ENCODE peak calls at places on chromosomes 5 and 9, in five cellular contexts. B is AG10803, R is A549, O is posterior vena cava, Y is EL. F is an unnamed sample.

GRCh38 chr5:56440871-56441740 is 208.0 kb upstream of the ANKRD55 start:
- DNase-seq in B (peak), R (peak), O (no peak), Y (peak), F (no peak)

GRCh38 chr5:175517824-175518450 is 39.6 kb downstream of the SFXN1 start:
- DNase-seq in B (peak), R (no peak), O (no peak), Y (peak), F (peak)

GRCh38 chr5:7146886-7147285 is 249.1 kb upstream of the ADCY2 start:
- DNase-seq in B (no peak), R (no peak), O (no peak), Y (no peak), F (no peak)

GRCh38 chr5:100900796-100901731 is 2.0 kb downstream of the ST8SIA4 start:
- DNase-seq in B (peak), R (no peak), O (peak), Y (peak), F (no peak)

GRCh38 chr5:89972901-89973300 is 436.7 kb downstream of the CETN3 start:
- DNase-seq in B (peak), R (no peak), O (no peak), Y (no peak), F (no peak)

GRCh38 chr9:6897831-6898230 is 140.1 kb downstream of the KDM4C start:
- DNase-seq in B (no peak), R (no peak), O (no peak), Y (no peak), F (no peak)

GRCh38 chr5:109416882-109417281 is 7.1 kb upstream of the PJA2 start:
- DNase-seq in B (no peak), R (no peak), O (no peak), Y (no peak), F (no peak)

GRCh38 chr5:146761809-146762208 is 116.7 kb downstream of the PPP2R2B start:
- DNase-seq in B (no peak), R (no peak), O (no peak), Y (no peak), F (no peak)

GRCh38 chr5:14706615-14707021 is 42.1 kb downstream of the OTULIN start:
- DNase-seq in B (peak), R (no peak), O (no peak), Y (peak), F (no peak)

GRCh38 chr9:124208571-124208970 is 49.2 kb upstream of the NEK6 start:
- DNase-seq in B (no peak), R (no peak), O (peak), Y (no peak), F (no peak)

GRCh38 chr9:69122391-69123141 is 51.5 kb upstream of the TJP2 start:
- DNase-seq in B (peak), R (peak), O (no peak), Y (peak), F (no peak)

GRCh38 chr9:136713555-136713949 is 1.2 kb downstream of the DIPK1B start:
- DNase-seq in B (no peak), R (no peak), O (no peak), Y (no peak), F (no peak)

GRCh38 chr9:136309101-136309801 is 5.4 kb upstream of the CCDC187 start:
- DNase-seq in B (no peak), R (no peak), O (no peak), Y (no peak), F (no peak)

GRCh38 chr5:88279584-88279983 is 10.9 kb upstream of the TMEM161B start:
- DNase-seq in B (no peak), R (no peak), O (no peak), Y (no peak), F (no peak)

GRCh38 chr5:132829742-132830435 is 558 bp downstream of the SHROOM1 start:
- DNase-seq in B (peak), R (peak), O (peak), Y (peak), F (no peak)

GRCh38 chr9:79565245-79565644 is 6.5 kb upstream of the TLE4 start:
- DNase-seq in B (no peak), R (no peak), O (no peak), Y (no peak), F (no peak)

GRCh38 chr5:171644536-171644935 is 141.1 kb upstream of the SMIM23 start:
- DNase-seq in B (peak), R (no peak), O (no peak), Y (no peak), F (no peak)

GRCh38 chr9:109793196-109793595 is 13.2 kb downstream of the PALM2AKAP2 start:
- DNase-seq in B (peak), R (peak), O (no peak), Y (peak), F (no peak)

GRCh38 chr9:108477538-108478006 is 378.2 kb downstream of the ACTL7B start:
- DNase-seq in B (peak), R (peak), O (no peak), Y (peak), F (no peak)

GRCh38 chr9:121601234-121601633 is 50.2 kb upstream of the DAB2IP start:
- DNase-seq in B (peak), R (no peak), O (no peak), Y (peak), F (no peak)

GRCh38 chr5:6715271-6715670 is 2.0 kb downstream of the TENT4A start:
- DNase-seq in B (no peak), R (no peak), O (no peak), Y (no peak), F (no peak)

GRCh38 chr5:139696894-139697658 is 48.9 kb downstream of the CXXC5 start:
- DNase-seq in B (peak), R (no peak), O (peak), Y (peak), F (peak)

GRCh38 chr9:133248722-133249295 is 26.2 kb downstream of the ABO start:
- DNase-seq in B (no peak), R (no peak), O (no peak), Y (no peak), F (no peak)

GRCh38 chr9:128120741-128121465 is 6.6 kb downstream of the PTGES2 start:
- DNase-seq in B (no peak), R (no peak), O (peak), Y (no peak), F (no peak)

GRCh38 chr5:33068786-33069185 is 357.7 kb downstream of the NPR3 start:
- DNase-seq in B (no peak), R (no peak), O (no peak), Y (peak), F (no peak)

GRCh38 chr5:103458497-103459040 is 104.0 kb downstream of the NUDT12 start:
- DNase-seq in B (no peak), R (no peak), O (no peak), Y (no peak), F (no peak)

GRCh38 chr5:164175083-164175482 is 669.7 kb downstream of the MAT2B start:
- DNase-seq in B (peak), R (no peak), O (no peak), Y (no peak), F (no peak)

GRCh38 chr9:10255758-10256157 is 357.0 kb downstream of the PTPRD start:
- DNase-seq in B (no peak), R (no peak), O (no peak), Y (no peak), F (no peak)

GRCh38 chr9:69443178-69443577 is 118.2 kb downstream of the ENTREP1 start:
- DNase-seq in B (no peak), R (no peak), O (no peak), Y (no peak), F (no peak)

GRCh38 chr9:17003576-17004240 is 131.1 kb upstream of the CNTLN start:
- DNase-seq in B (peak), R (no peak), O (no peak), Y (peak), F (no peak)

GRCh38 chr5:2014058-2014610 is 131.4 kb upstream of the IRX4 start:
- DNase-seq in B (no peak), R (no peak), O (no peak), Y (no peak), F (no peak)

GRCh38 chr9:122781671-122782070 is 7.1 kb upstream of the OR5C1 start:
- DNase-seq in B (no peak), R (no peak), O (no peak), Y (no peak), F (no peak)

GRCh38 chr5:57834829-57835554 is 352.4 kb upstream of the ACTBL2 start:
- DNase-seq in B (no peak), R (no peak), O (no peak), Y (peak), F (no peak)

GRCh38 chr5:124519396-124519795 is 227.0 kb downstream of the ZNF608 start:
- DNase-seq in B (peak), R (no peak), O (no peak), Y (peak), F (no peak)

GRCh38 chr5:135209495-135209837 is 175.4 kb upstream of the PITX1 start:
- DNase-seq in B (no peak), R (no peak), O (no peak), Y (no peak), F (no peak)